ENCODE peak calls at places on chromosomes 7 and 10, in six cellular contexts. G is central memory CD8-positive, alpha-beta T cell; P is skeletal muscle cell; U is WERI-Rb-1; Q is ELR; C is neural crest cell. I is an unnamed sample.

GRCh38 chr7:152313879-152314604 is 121.8 kb downstream of the KMT2C start:
- DNase-seq in G (no peak), P (peak), U (no peak), Q (peak), C (no peak), I (peak)

GRCh38 chr10:74490551-74490950 is 335.8 kb upstream of the KAT6B start:
- DNase-seq in G (no peak), P (no peak), U (no peak), Q (no peak), C (no peak), I (no peak)

GRCh38 chr7:50507898-50508470 is 57.2 kb downstream of the DDC start:
- DNase-seq in G (no peak), P (no peak), U (peak), Q (no peak), C (no peak), I (no peak)

GRCh38 chr7:19939746-19940145 is 166.3 kb upstream of the TMEM196 start:
- DNase-seq in G (no peak), P (peak), U (no peak), Q (peak), C (no peak), I (no peak)

GRCh38 chr7:100632951-100633717 is 8.2 kb downstream of the TFR2 start:
- DNase-seq in G (peak), P (no peak), U (peak), Q (no peak), C (peak), I (peak)

GRCh38 chr10:72044417-72045041 is 43.8 kb downstream of the SPOCK2 start:
- DNase-seq in G (no peak), P (no peak), U (no peak), Q (no peak), C (no peak), I (no peak)

GRCh38 chr10:130261766-130262165 is 125.6 kb downstream of the GLRX3 start:
- DNase-seq in G (no peak), P (no peak), U (no peak), Q (no peak), C (no peak), I (no peak)

GRCh38 chr10:21398549-21399345 is 126.7 kb downstream of the SKIDA1 start:
- DNase-seq in G (no peak), P (no peak), U (no peak), Q (peak), C (no peak), I (no peak)

GRCh38 chr7:3461923-3462322 is 160.9 kb downstream of the SDK1 start:
- DNase-seq in G (peak), P (no peak), U (no peak), Q (no peak), C (no peak), I (peak)

GRCh38 chr10:70672993-70673928 is 955 bp downstream of the ADAMTS14 start:
- DNase-seq in G (no peak), P (peak), U (no peak), Q (peak), C (no peak), I (no peak)

GRCh38 chr10:119364941-119365340 is 157.6 kb downstream of the GRK5 start:
- DNase-seq in G (no peak), P (no peak), U (peak), Q (no peak), C (no peak), I (no peak)

GRCh38 chr7:150341263-150342118 is at the start of gene RARRES2:
- DNase-seq in G (no peak), P (no peak), U (no peak), Q (no peak), C (peak), I (no peak)

GRCh38 chr7:124722292-124722691 is 43.3 kb downstream of the GPR37 start:
- DNase-seq in G (no peak), P (no peak), U (no peak), Q (peak), C (no peak), I (no peak)

GRCh38 chr10:70809726-70810125 is 6.0 kb upstream of the SGPL1 start:
- DNase-seq in G (no peak), P (no peak), U (no peak), Q (no peak), C (no peak), I (no peak)

GRCh38 chr7:36165059-36165458 is 12.0 kb downstream of the EEPD1 start:
- DNase-seq in G (no peak), P (no peak), U (no peak), Q (peak), C (no peak), I (no peak)

GRCh38 chr10:63236113-63236935 is 103.2 kb downstream of the NRBF2 start:
- DNase-seq in G (no peak), P (peak), U (no peak), Q (peak), C (no peak), I (no peak)

GRCh38 chr10:128884496-128884895 is 582.5 kb upstream of the MGMT start:
- DNase-seq in G (no peak), P (no peak), U (no peak), Q (no peak), C (no peak), I (no peak)

GRCh38 chr7:55478700-55479099 is 93.6 kb downstream of the VOPP1 start:
- DNase-seq in G (no peak), P (no peak), U (no peak), Q (no peak), C (no peak), I (no peak)

GRCh38 chr10:46528171-46528671 is 28.2 kb downstream of the GPRIN2 start:
- DNase-seq in G (no peak), P (no peak), U (no peak), Q (no peak), C (no peak), I (no peak)

GRCh38 chr7:8042796-8043535 is 74.4 kb downstream of the GLCCI1 start:
- DNase-seq in G (no peak), P (no peak), U (no peak), Q (no peak), C (no peak), I (no peak)

GRCh38 chr7:7110706-7111105 is 71.6 kb upstream of the C1GALT1 start:
- DNase-seq in G (no peak), P (no peak), U (no peak), Q (no peak), C (no peak), I (no peak)